ENCODE peak calls at places on chromosomes 6 and 20, in six cellular contexts. M is neural progenitor cell, S is A549, A is Panc1, N is uterus, H is epithelial cell of esophagus. Y is an unnamed sample.

GRCh38 chr6:169254456-169255316 is 1.0 kb upstream of the THBS2 start:
- DNase-seq in A (no peak), N (no peak), S (no peak), M (no peak), H (no peak), Y (no peak)

GRCh38 chr6:112203577-112204349 is 50.6 kb downstream of the LAMA4 start:
- DNase-seq in M (no peak), H (peak), N (no peak), S (peak), A (peak), Y (peak)

GRCh38 chr20:57698867-57699275 is 10.9 kb downstream of the PMEPA1 start:
- DNase-seq in M (no peak), H (peak), N (no peak), A (peak), S (peak), Y (peak)

GRCh38 chr6:52286798-52287432 is 2.4 kb upstream of the MCM3 start:
- DNase-seq in M (peak), H (peak), N (no peak), S (peak), A (peak), Y (peak)

GRCh38 chr20:542777-543368 is 717 bp downstream of the CSNK2A1 start:
- DNase-seq in S (peak), H (no peak), M (peak), N (peak), A (no peak), Y (no peak)

GRCh38 chr20:38114353-38114791 is 50.7 kb downstream of the TGM2 start:
- DNase-seq in S (peak), N (no peak), H (peak), A (no peak), M (no peak), Y (peak)

GRCh38 chr6:31871068-31871659 is 7.6 kb downstream of the SLC44A4 start:
- DNase-seq in S (no peak), N (no peak), H (no peak), A (no peak), M (no peak), Y (peak)

GRCh38 chr20:41344477-41344876 is 3.9 kb downstream of the LPIN3 start:
- DNase-seq in N (no peak), H (peak), M (no peak), A (no peak), S (no peak), Y (no peak)

GRCh38 chr6:41578714-41579610 is 32.8 kb downstream of the FOXP4 start:
- DNase-seq in N (no peak), M (peak), A (no peak), H (no peak), S (peak), Y (no peak)

GRCh38 chr6:133447924-133448323 is 206.8 kb downstream of the EYA4 start:
- DNase-seq in S (no peak), M (no peak), N (no peak), A (no peak), H (no peak), Y (peak)

GRCh38 chr6:42260972-42261371 is 43.3 kb upstream of the MRPS10 start:
- DNase-seq in M (peak), A (no peak), N (peak), H (no peak), S (no peak), Y (peak)

GRCh38 chr6:166542580-166542912 is 43.9 kb downstream of the RAMACL start:
- DNase-seq in S (no peak), N (no peak), M (peak), H (peak), A (no peak), Y (no peak)

GRCh38 chr6:128131566-128131965 is 230.7 kb upstream of the THEMIS start:
- DNase-seq in A (no peak), M (no peak), H (no peak), N (no peak), S (no peak), Y (peak)

GRCh38 chr20:1330075-1330830 is 1.3 kb upstream of the SDCBP2 start:
- DNase-seq in N (peak), A (no peak), M (no peak), S (peak), H (peak), Y (peak)

GRCh38 chr6:125254321-125254720 is 47.4 kb downstream of the HDDC2 start:
- DNase-seq in H (no peak), N (no peak), M (no peak), A (no peak), S (no peak), Y (no peak)

GRCh38 chr20:1809611-1810510 is 85.3 kb upstream of the SIRPA start:
- DNase-seq in N (no peak), S (peak), A (no peak), H (peak), M (no peak), Y (peak)

GRCh38 chr6:157233156-157233555 is 90.2 kb downstream of the TMEM242 start:
- DNase-seq in M (no peak), N (no peak), S (no peak), A (no peak), H (no peak), Y (no peak)

GRCh38 chr6:45576648-45577624 is 199.2 kb upstream of the SUPT3H start:
- DNase-seq in S (no peak), M (no peak), A (no peak), N (no peak), H (no peak), Y (no peak)

GRCh38 chr20:2245637-2246036 is 50.2 kb upstream of the TGM3 start:
- DNase-seq in M (peak), N (no peak), A (no peak), H (no peak), S (no peak), Y (no peak)

GRCh38 chr6:30888472-30889137 is 4.3 kb downstream of the DDR1 start:
- DNase-seq in M (no peak), N (no peak), S (no peak), A (no peak), H (no peak), Y (peak)

GRCh38 chr6:45801471-45802289 is 214.0 kb downstream of the CLIC5 start:
- DNase-seq in M (no peak), N (no peak), S (no peak), H (no peak), A (no peak), Y (no peak)

GRCh38 chr6:34544052-34544604 is 12.0 kb downstream of the SPDEF start:
- DNase-seq in M (no peak), N (no peak), H (no peak), S (no peak), A (no peak), Y (no peak)

GRCh38 chr6:90938116-90938515 is 351.2 kb upstream of the MAP3K7 start:
- DNase-seq in M (no peak), A (no peak), H (peak), S (no peak), N (no peak), Y (no peak)

GRCh38 chr6:41335296-41335695 is at the start of gene NCR2:
- DNase-seq in A (no peak), S (no peak), M (no peak), H (no peak), N (no peak), Y (no peak)

GRCh38 chr6:144294016-144294415 is 8.9 kb downstream of the UTRN start:
- DNase-seq in M (no peak), N (no peak), S (no peak), A (no peak), H (peak), Y (peak)

GRCh38 chr6:9766240-9766915 is 648.5 kb downstream of the TFAP2A start:
- DNase-seq in N (no peak), A (no peak), H (peak), M (no peak), S (peak), Y (peak)

GRCh38 chr6:111842891-111843290 is 30.4 kb downstream of the FYN start:
- DNase-seq in H (no peak), S (no peak), N (no peak), M (peak), A (no peak), Y (peak)

GRCh38 chr6:2839982-2840793 is 1.5 kb downstream of the SERPINB1 start:
- DNase-seq in A (no peak), S (no peak), M (no peak), N (no peak), H (peak), Y (no peak)
- H3K4me3 ChIP-seq in A (peak), S (peak), M (peak), N (no peak), H (peak), Y (peak)

GRCh38 chr20:10077081-10077471 is 42.3 kb downstream of the ANKEF1 start:
- DNase-seq in S (no peak), A (no peak), H (no peak), N (no peak), M (peak), Y (no peak)
- TF ChIP-seq CTCF in S (peak), A (peak), H (peak), N (no peak), M (peak), Y (peak)

DNA sequence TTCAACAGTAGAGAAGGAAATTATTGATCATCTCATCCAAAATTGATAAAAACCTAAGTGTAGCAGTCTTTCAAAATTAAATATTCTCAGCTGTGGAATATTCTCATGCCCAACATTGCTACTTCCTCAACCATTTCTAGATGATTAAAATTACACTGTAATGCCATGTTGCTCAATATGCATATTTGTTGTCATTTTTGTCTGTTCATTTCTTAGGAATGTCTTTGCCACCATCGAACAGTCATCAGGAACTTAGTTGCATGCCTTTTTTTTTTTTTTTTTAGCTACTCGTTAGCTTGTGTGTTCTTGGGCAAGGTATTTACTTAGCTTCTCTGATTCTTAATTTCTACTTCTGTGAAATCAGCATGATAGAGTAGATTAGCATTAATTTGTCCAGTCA is 188.6 kb downstream of the DTNBP1 start:
- DNase-seq in M (no peak), S (no peak), H (peak), A (no peak), N (no peak), Y (peak)
- H3K4me3 ChIP-seq in M (no peak), S (no peak), H (no peak), A (no peak), N (no peak), Y (no peak)

DNA sequence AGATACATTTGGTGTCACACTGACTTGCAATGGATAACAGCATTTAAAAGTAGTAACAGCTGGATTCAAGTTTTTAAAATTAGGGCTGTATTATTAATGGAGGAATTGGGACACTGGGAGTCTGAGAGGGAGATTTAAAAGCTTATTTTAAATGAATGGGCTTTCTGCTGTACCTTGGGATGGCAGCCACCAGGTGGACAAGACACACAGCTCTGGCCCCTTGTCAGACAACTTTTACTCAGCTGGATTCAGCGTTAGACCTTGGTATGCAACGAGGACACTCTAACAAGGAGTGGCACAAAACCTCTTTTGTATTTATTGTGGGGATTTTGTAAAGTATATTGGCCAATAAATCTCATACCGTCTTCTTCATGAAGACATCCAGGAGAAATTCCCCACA is 105.8 kb downstream of the LCA5 start:
- DNase-seq in S (peak), N (no peak), H (peak), M (peak), A (no peak), Y (no peak)
- TF ChIP-seq CTCF in S (no peak), N (no peak), H (peak), M (peak), A (peak), Y (peak)

GRCh38 chr20:33664762-33665144 is 2.0 kb upstream of the ACTL10 start:
- DNase-seq in N (peak), M (no peak), H (no peak), A (no peak), S (no peak), Y (no peak)
- H3K4me3 ChIP-seq in N (no peak), M (no peak), H (no peak), A (no peak), S (no peak), Y (no peak)

GRCh38 chr6:119183457-119183856 is 105.0 kb upstream of the FAM184A start:
- DNase-seq in M (peak), H (no peak), S (no peak), A (no peak), N (no peak), Y (no peak)

GRCh38 chr6:119184008-119184665 is 105.7 kb upstream of the FAM184A start:
- DNase-seq in M (no peak), N (no peak), H (no peak), A (no peak), S (no peak), Y (no peak)

GRCh38 chr6:119181046-119181445 is 102.6 kb upstream of the FAM184A start:
- DNase-seq in M (no peak), A (no peak), H (no peak), N (no peak), S (no peak), Y (no peak)

GRCh38 chr6:119182875-119183274 is 104.4 kb upstream of the FAM184A start:
- DNase-seq in S (no peak), N (no peak), M (no peak), H (no peak), A (no peak), Y (no peak)

DNA sequence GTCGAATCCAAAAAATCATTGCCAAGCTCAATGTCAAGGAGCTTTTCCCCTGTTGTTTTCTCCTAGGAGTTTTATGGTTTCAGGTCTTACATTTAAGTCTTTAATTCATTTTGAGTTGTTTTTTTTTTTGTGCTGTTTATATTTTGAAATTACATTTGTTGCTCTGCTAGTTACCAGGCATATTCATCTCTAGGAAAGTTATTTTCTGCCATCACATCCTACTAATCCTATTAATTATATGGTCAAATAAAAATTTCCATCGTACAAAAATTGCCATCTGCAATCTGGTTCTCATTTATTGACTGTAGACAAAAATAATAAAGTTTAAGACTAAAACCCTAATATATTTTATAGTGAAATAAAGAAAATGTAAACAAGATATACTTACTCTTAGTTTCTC is 103.9 kb upstream of the FAM184A start:
- DNase-seq in N (no peak), H (no peak), S (no peak), A (no peak), M (no peak), Y (no peak)
- TF ChIP-seq CTCF in N (no peak), H (no peak), S (no peak), A (no peak), M (no peak), Y (no peak)

DNA sequence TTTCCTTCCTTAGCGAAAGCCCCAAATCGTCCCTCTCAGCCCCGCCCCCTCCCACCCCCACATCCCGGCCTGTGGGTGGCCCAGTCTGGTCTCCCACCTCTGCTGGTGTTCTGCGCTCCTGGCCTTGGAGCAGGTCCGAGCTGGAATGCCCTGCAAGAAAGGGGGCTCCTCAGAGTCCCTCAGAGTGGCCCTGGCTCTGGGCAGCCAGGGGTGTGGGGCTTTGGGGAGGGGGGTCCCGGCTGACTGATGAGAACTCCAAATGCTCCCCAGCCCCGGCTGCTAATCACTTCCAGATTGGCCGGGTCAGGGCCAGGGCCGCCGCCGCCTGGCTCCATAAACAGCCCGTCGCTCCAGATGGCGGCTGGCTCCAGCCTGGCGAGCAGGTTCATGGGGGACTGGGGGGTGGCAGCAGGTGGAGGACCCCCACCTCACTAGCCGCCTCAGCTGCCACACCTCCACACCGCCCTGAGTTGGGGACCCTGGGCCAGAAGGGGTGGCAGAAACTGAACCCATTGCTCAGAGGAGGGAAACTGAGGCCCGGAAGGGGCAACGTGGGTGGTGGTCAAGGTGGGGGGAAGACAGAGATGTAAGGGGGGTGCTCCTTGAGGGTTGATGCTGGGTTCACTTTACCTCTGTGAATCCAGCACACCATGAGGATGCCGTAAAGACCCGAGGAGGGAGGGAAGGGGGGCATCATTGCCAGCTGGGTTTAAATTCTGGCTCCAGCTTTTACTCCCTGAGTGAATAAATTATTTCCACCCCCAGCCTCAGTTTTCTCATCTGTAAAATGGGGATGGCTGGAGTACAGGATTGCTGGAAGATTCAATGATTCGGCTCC is 59.8 kb downstream of the UBE2V1 start:
- DNase-seq in N (no peak), H (no peak), M (no peak), S (no peak), A (no peak), Y (no peak)
- H3K4me3 ChIP-seq in N (no peak), H (no peak), M (no peak), S (no peak), A (no peak), Y (no peak)

GRCh38 chr20:11520596-11520995 is 397.1 kb upstream of the BTBD3 start:
- DNase-seq in H (no peak), M (no peak), A (no peak), S (no peak), N (no peak), Y (no peak)
- TF ChIP-seq CTCF in H (no peak), M (no peak), A (no peak), S (no peak), N (no peak), Y (no peak)

Y was measured in fibroblast of pulmonary artery.